ENCODE peak calls at places on chromosomes 3 and 15, in seven cellular contexts. L is NCI-H2107, V is left cardiac atrium, T is T-cell, E is H54, A is non-pigmented ciliary epithelial cell, N is PC-9. R is an unnamed sample.

GRCh38 chr3:127652246-127652995 is 20.3 kb upstream of the ABTB1 start:
- DNase-seq in V (peak), A (no peak), L (no peak), N (no peak), T (no peak), E (peak), R (no peak)

GRCh38 chr3:29022976-29023375 is 257.9 kb upstream of the RBMS3 start:
- DNase-seq in V (no peak), L (no peak), T (no peak), A (no peak), N (no peak), E (no peak), R (no peak)

GRCh38 chr3:159866201-159866746 is 122.4 kb upstream of the IL12A start:
- DNase-seq in T (no peak), E (no peak), A (no peak), V (no peak), N (no peak), L (no peak), R (no peak)

GRCh38 chr15:40891810-40892448 is 2.3 kb upstream of the VPS18 start:
- DNase-seq in N (peak), L (peak), A (no peak), E (no peak), T (no peak), V (no peak), R (no peak)

GRCh38 chr15:72790302-72790955 is 6.9 kb upstream of the ADPGK start:
- DNase-seq in L (no peak), A (peak), V (no peak), T (no peak), N (no peak), E (no peak), R (no peak)

GRCh38 chr3:146746190-146746589 is 141.0 kb upstream of the PLSCR5 start:
- DNase-seq in E (no peak), L (no peak), T (no peak), N (no peak), V (no peak), A (peak), R (peak)

GRCh38 chr3:160393346-160394008 is 5.5 kb downstream of the IFT80 start:
- DNase-seq in V (no peak), N (no peak), A (no peak), T (no peak), L (no peak), E (no peak), R (no peak)

GRCh38 chr15:71687902-71688508 is 122.3 kb upstream of the NR2E3 start:
- DNase-seq in N (no peak), E (no peak), T (no peak), V (no peak), A (peak), L (no peak), R (no peak)

GRCh38 chr3:55608266-55608937 is 121.3 kb upstream of the WNT5A start:
- DNase-seq in L (no peak), E (no peak), N (no peak), A (no peak), V (no peak), T (no peak), R (no peak)

GRCh38 chr3:89649431-89649830 is 542.0 kb downstream of the EPHA3 start:
- DNase-seq in T (no peak), E (no peak), A (no peak), V (no peak), N (no peak), L (no peak), R (no peak)

GRCh38 chr3:154615451-154615850 is 185.5 kb upstream of the GPR149 start:
- DNase-seq in E (no peak), A (no peak), L (peak), T (no peak), N (no peak), V (no peak), R (no peak)

GRCh38 chr3:40207796-40208195 is 101.7 kb upstream of the EIF1B start:
- DNase-seq in T (no peak), V (no peak), N (no peak), A (no peak), L (no peak), E (no peak), R (no peak)

GRCh38 chr3:6041894-6042293 is 819.0 kb upstream of the GRM7 start:
- DNase-seq in V (no peak), N (no peak), A (no peak), L (no peak), T (no peak), E (no peak), R (no peak)

GRCh38 chr3:113148307-113148703 is 63.1 kb upstream of the BOC start:
- DNase-seq in T (no peak), L (no peak), E (no peak), N (peak), A (no peak), V (no peak), R (no peak)

GRCh38 chr3:50448752-50449539 is 54.5 kb downstream of the CACNA2D2 start:
- DNase-seq in L (no peak), A (no peak), V (no peak), N (no peak), E (no peak), T (no peak), R (no peak)

GRCh38 chr15:88615303-88616107 is 5.6 kb upstream of the AEN start:
- DNase-seq in V (no peak), L (no peak), T (no peak), E (no peak), A (no peak), N (no peak), R (no peak)

GRCh38 chr3:37942646-37943045 is 47.9 kb upstream of the VILL start:
- DNase-seq in T (no peak), E (no peak), V (no peak), A (no peak), N (no peak), L (no peak), R (no peak)

GRCh38 chr3:143287403-143287802 is 167.8 kb downstream of the CHST2 start:
- DNase-seq in T (no peak), A (no peak), N (no peak), E (no peak), L (no peak), V (no peak), R (no peak)

GRCh38 chr15:84112025-84112424 is 123.5 kb upstream of the GOLGA6L4 start:
- DNase-seq in L (no peak), E (no peak), V (no peak), N (no peak), T (no peak), A (no peak), R (no peak)

GRCh38 chr15:41511331-41512077 is 2.1 kb downstream of the LTK start:
- DNase-seq in V (no peak), E (no peak), T (no peak), N (no peak), A (no peak), L (no peak), R (no peak)

GRCh38 chr15:92140802-92141201 is 252.9 kb upstream of the ST8SIA2 start:
- DNase-seq in V (no peak), A (peak), L (no peak), N (peak), E (no peak), T (no peak), R (no peak)

GRCh38 chr3:197458179-197458707 is 97.5 kb downstream of the BDH1 start:
- DNase-seq in L (no peak), A (no peak), V (no peak), T (peak), E (peak), N (peak), R (no peak)

GRCh38 chr3:150922611-150923010 is 17.4 kb upstream of the MINDY4B start:
- DNase-seq in E (no peak), L (no peak), A (no peak), T (no peak), N (no peak), V (no peak), R (no peak)

GRCh38 chr3:32296251-32297204 is 58.0 kb downstream of the CMTM8 start:
- DNase-seq in L (no peak), V (peak), E (peak), N (no peak), A (no peak), T (peak), R (peak)

GRCh38 chr3:195204360-195205166 is 66.4 kb downstream of the XXYLT1 start:
- DNase-seq in L (peak), V (no peak), E (no peak), A (no peak), T (no peak), N (no peak), R (peak)

R was measured in brain pericyte.